ENCODE peak calls at places on chromosomes 7 and 10, in ten cellular contexts. T is HEK293T; J is type B pancreatic cell; V is stimulated activated CD4-positive, alpha-beta T cell treated with anti-CD3 and anti-CD28 coated beads, Interleukin-2, amount 100 ng/mL, for 24 hours; H is activated CD4-positive, alpha-beta T cell treated with anti-CD3 and anti-CD28 coated beads for 24 hours; W is aorta; D is T1000; C is activated CD8-positive, alpha-beta memory T cell treated with anti-CD3 and anti-CD28 coated beads, Interleukin-2, amount 50 U/mL, for 48 hours; X is psoas muscle; Y is prostate gland. S is an unnamed sample.

GRCh38 chr10:43899224-43899959 is 250.7 kb upstream of the ZNF32 start:
- DNase-seq in T (no peak), J (no peak), V (no peak), H (no peak), W (no peak), D (peak; percentile 19), C (no peak), X (no peak), Y (no peak), S (no peak)

GRCh38 chr10:130135676-130136213 is 446 bp upstream of the GLRX3 start:
- DNase-seq in T (no peak), J (no peak), V (no peak), H (no peak), W (no peak), D (no peak), C (no peak), X (no peak), Y (no peak), S (no peak)

GRCh38 chr7:15476101-15476918 is 85.5 kb downstream of the AGMO start:
- DNase-seq in T (no peak), J (no peak), V (no peak), H (no peak), W (no peak), D (no peak), C (no peak), X (no peak), Y (no peak), S (no peak)

GRCh38 chr10:86687750-86688149 is 19.4 kb downstream of the LDB3 start:
- DNase-seq in T (no peak), J (no peak), V (no peak), H (no peak), W (no peak), D (no peak), C (no peak), X (no peak), Y (no peak), S (no peak)

GRCh38 chr7:45185864-45186250 is 28.3 kb downstream of the RAMP3 start:
- DNase-seq in T (no peak), J (no peak), V (no peak), H (no peak), W (no peak), D (no peak), C (no peak), X (no peak), Y (no peak), S (no peak)

GRCh38 chr10:52954407-52954806 is 181.8 kb upstream of the MBL2 start:
- DNase-seq in T (no peak), J (no peak), V (no peak), H (no peak), W (no peak), D (no peak), C (no peak), X (no peak), Y (no peak), S (no peak)

GRCh38 chr10:132492323-132493035 is 45.1 kb upstream of the INPP5A start:
- DNase-seq in T (no peak), J (no peak), V (no peak), H (no peak), W (no peak), D (no peak), C (no peak), X (peak; percentile 31), Y (no peak), S (peak; percentile 1)

GRCh38 chr10:77004917-77005564 is 632.6 kb downstream of the KCNMA1 start:
- DNase-seq in T (peak; percentile 63), J (no peak), V (no peak), H (no peak), W (no peak), D (no peak), C (no peak), X (no peak), Y (peak; percentile 11), S (peak; percentile 16)

S was measured in WERI-Rb-1.